ENCODE peak calls at places on chromosome 5, in six cellular contexts. Z, B, G, Q, V and P are unnamed samples.

GRCh38 chr5:87541033-87541432 is 128.3 kb upstream of the CCNH start:
- DNase-seq in G (no peak), Q (peak), Z (no peak), V (peak), B (peak), P (peak)

GRCh38 chr5:643811-644271 is 31.7 kb downstream of the CEP72 start:
- DNase-seq in Z (no peak), B (no peak), G (no peak), Q (no peak), V (no peak), P (no peak)

GRCh38 chr5:40877371-40877988 is 31.8 kb upstream of the C7 start:
- DNase-seq in G (no peak), V (peak), Z (no peak), B (no peak), Q (no peak), P (peak)

GRCh38 chr5:6475626-6476312 is 27.1 kb downstream of the UBE2QL1 start:
- DNase-seq in V (no peak), Q (no peak), G (no peak), B (no peak), Z (no peak), P (no peak)

GRCh38 chr5:40981420-40981819 is 72.1 kb downstream of the C7 start:
- DNase-seq in V (no peak), G (no peak), Z (no peak), B (no peak), Q (no peak), P (no peak)

GRCh38 chr5:194603-195209 is 3.4 kb downstream of the LRRC14B start:
- DNase-seq in Z (no peak), Q (no peak), V (no peak), B (no peak), G (peak), P (no peak)

GRCh38 chr5:116482394-116482793 is 92.2 kb downstream of the SEMA6A start:
- DNase-seq in Z (no peak), B (no peak), V (peak), Q (no peak), G (no peak), P (peak)

GRCh38 chr5:38576442-38576841 is 20.0 kb upstream of the LIFR start:
- DNase-seq in Z (no peak), Q (no peak), V (no peak), B (no peak), G (no peak), P (no peak)

GRCh38 chr5:163578652-163579051 is 73.2 kb downstream of the MAT2B start:
- DNase-seq in B (no peak), Z (no peak), Q (no peak), V (no peak), G (no peak), P (no peak)

GRCh38 chr5:32916648-32917047 is 205.5 kb downstream of the NPR3 start:
- DNase-seq in B (no peak), Q (no peak), Z (no peak), G (no peak), V (peak), P (peak)

GRCh38 chr5:44774279-44774880 is 34.4 kb upstream of the MRPS30 start:
- DNase-seq in Z (peak), B (no peak), G (no peak), V (peak), Q (no peak), P (peak)

GRCh38 chr5:96717874-96718273 is 55.7 kb downstream of the CAST start:
- DNase-seq in G (no peak), Z (no peak), V (no peak), Q (no peak), B (no peak), P (peak)

GRCh38 chr5:95369796-95370195 is 21.4 kb upstream of the FAM81B start:
- DNase-seq in Q (no peak), B (no peak), G (no peak), V (no peak), Z (no peak), P (no peak)